ENCODE peak calls at places on chromosomes 5 and 9, in six cellular contexts. G is A549; F is effector memory CD8-positive, alpha-beta T cell; S is ACHN; Z is iPS-NIHi11; U is pulmonary artery endothelial cell. K is an unnamed sample.

GRCh38 chr9:27460225-27461023 is 63.7 kb upstream of the IFNK start:
- DNase-seq in G (peak; percentile 63), F (no peak), S (no peak), Z (no peak), U (no peak), K (peak; percentile 58)

GRCh38 chr9:77952641-77953341 is 78.8 kb downstream of the GNAQ start:
- DNase-seq in G (no peak), F (no peak), S (no peak), Z (no peak), U (no peak), K (no peak)

GRCh38 chr5:4191703-4192102 is 596.1 kb downstream of the IRX1 start:
- DNase-seq in G (no peak), F (no peak), S (no peak), Z (no peak), U (no peak), K (no peak)

GRCh38 chr9:111456536-111456935 is 27.6 kb downstream of the ECPAS start:
- DNase-seq in G (no peak), F (no peak), S (no peak), Z (no peak), U (no peak), K (no peak)

GRCh38 chr5:88384901-88385300 is 116.3 kb upstream of the TMEM161B start:
- DNase-seq in G (no peak), F (no peak), S (no peak), Z (no peak), U (peak; percentile 19), K (peak; percentile 82)

GRCh38 chr5:76622973-76623596 is at the start of gene F2RL2:
- DNase-seq in G (peak; percentile 89), F (no peak), S (peak; percentile 73), Z (peak; percentile 40), U (peak; percentile 36), K (no peak)

GRCh38 chr9:115098226-115098965 is 19.6 kb downstream of the TNC start:
- DNase-seq in G (no peak), F (no peak), S (no peak), Z (no peak), U (no peak), K (no peak)

GRCh38 chr9:112844771-112845542 is 45.7 kb downstream of the SLC46A2 start:
- DNase-seq in G (peak; percentile 70), F (peak; percentile 69), S (peak; percentile 73), Z (peak; percentile 88), U (no peak), K (peak; percentile 47)

GRCh38 chr9:115063058-115063850 is 54.7 kb downstream of the TNC start:
- DNase-seq in G (no peak), F (no peak), S (no peak), Z (no peak), U (no peak), K (no peak)

GRCh38 chr9:129145841-129146292 is 32.2 kb downstream of the IER5L start:
- DNase-seq in G (no peak), F (no peak), S (no peak), Z (peak; percentile 90), U (no peak), K (no peak)

GRCh38 chr5:90135979-90136378 is 273.6 kb downstream of the CETN3 start:
- DNase-seq in G (peak; percentile 16), F (no peak), S (no peak), Z (peak; percentile 46), U (no peak), K (no peak)

GRCh38 chr9:82903503-82903902 is 159.4 kb downstream of the RASEF start:
- DNase-seq in G (peak; percentile 30), F (no peak), S (no peak), Z (peak; percentile 13), U (no peak), K (no peak)